ENCODE peak calls at places on chromosomes 11 and 22, in nine cellular contexts. V, Q, U, J, D, H, N, W and C are unnamed samples.

GRCh38 chr11:69394234-69394891 is 87.1 kb upstream of the LINC01488 start:
- DNase-seq in V (no peak), Q (peak; percentile 69), U (no peak), J (no peak), D (no peak), H (no peak), N (no peak), W (no peak), C (no peak)

GRCh38 chr11:27296406-27296994 is 66.5 kb downstream of the CCDC34 start:
- DNase-seq in V (peak; percentile 74), Q (peak; percentile 36), U (peak; percentile 27), J (peak; percentile 62), D (peak; percentile 77), H (peak; percentile 80), N (peak; percentile 46), W (peak; percentile 51), C (peak; percentile 75)

GRCh38 chr11:133982901-133983300 is 26.1 kb upstream of the IGSF9B start:
- DNase-seq in V (no peak), Q (no peak), U (no peak), J (no peak), D (no peak), H (no peak), N (no peak), W (no peak), C (no peak)

GRCh38 chr22:47595122-47595521 is 832.7 kb downstream of the TBC1D22A start:
- DNase-seq in V (no peak), Q (no peak), U (no peak), J (no peak), D (no peak), H (no peak), N (no peak), W (no peak), C (no peak)

GRCh38 chr22:49464024-49464423 is 363.6 kb downstream of the BRD1 start:
- DNase-seq in V (no peak), Q (no peak), U (no peak), J (no peak), D (no peak), H (no peak), N (no peak), W (no peak), C (no peak)

GRCh38 chr22:39532215-39533071 is at the start of gene RPS19BP1:
- DNase-seq in V (peak; percentile 98), Q (peak; percentile 86), U (peak; percentile 99), J (peak; percentile 99), D (peak; percentile 99), H (peak; percentile 100), N (peak; percentile 100), W (peak; percentile 100), C (peak; percentile 100)

GRCh38 chr22:50189849-50190181 is 4.1 kb downstream of the TRABD start:
- DNase-seq in V (peak; percentile 23), Q (no peak), U (no peak), J (no peak), D (no peak), H (no peak), N (peak; percentile 47), W (peak; percentile 57), C (no peak)

GRCh38 chr11:12430912-12431311 is 53.5 kb downstream of the PARVA start:
- DNase-seq in V (peak; percentile 75), Q (no peak), U (no peak), J (no peak), D (peak; percentile 94), H (no peak), N (no peak), W (no peak), C (peak; percentile 64)

GRCh38 chr11:122071680-122072321 is 44.2 kb downstream of the BLID start:
- DNase-seq in V (no peak), Q (no peak), U (no peak), J (peak; percentile 35), D (no peak), H (peak; percentile 12), N (no peak), W (no peak), C (no peak)

GRCh38 chr11:114440121-114440860 is 1.0 kb downstream of the REXO2 start:
- DNase-seq in V (peak; percentile 29), Q (peak; percentile 46), U (no peak), J (peak; percentile 16), D (peak; percentile 62), H (peak; percentile 22), N (peak; percentile 11), W (no peak), C (peak; percentile 42)

GRCh38 chr11:17013548-17014320 is 480 bp downstream of the PLEKHA7 start:
- DNase-seq in V (peak; percentile 36), Q (peak; percentile 64), U (no peak), J (peak; percentile 62), D (no peak), H (peak; percentile 58), N (no peak), W (peak; percentile 64), C (peak; percentile 67)

GRCh38 chr11:33151411-33151810 is 9.9 kb downstream of the CSTF3 start:
- DNase-seq in V (no peak), Q (no peak), U (no peak), J (no peak), D (no peak), H (no peak), N (no peak), W (no peak), C (no peak)

GRCh38 chr22:37639771-37640590 is 512 bp downstream of the SH3BP1 start:
- DNase-seq in V (no peak), Q (peak; percentile 77), U (no peak), J (peak; percentile 50), D (peak; percentile 32), H (peak; percentile 54), N (peak; percentile 53), W (no peak), C (no peak)

GRCh38 chr22:24096401-24097115 is 84.7 kb upstream of the SUSD2 start:
- DNase-seq in V (no peak), Q (no peak), U (no peak), J (no peak), D (no peak), H (no peak), N (no peak), W (no peak), C (no peak)

GRCh38 chr11:31236052-31236652 is 133.4 kb downstream of the DCDC1 start:
- DNase-seq in V (peak; percentile 42), Q (no peak), U (peak; percentile 8), J (no peak), D (peak; percentile 39), H (no peak), N (peak; percentile 8), W (peak; percentile 40), C (no peak)

GRCh38 chr11:14519692-14520085 is 497 bp downstream of the PSMA1 start:
- DNase-seq in V (peak; percentile 26), Q (no peak), U (no peak), J (no peak), D (peak; percentile 75), H (no peak), N (peak; percentile 16), W (no peak), C (no peak)

GRCh38 chr22:46620588-46621242 is 529 bp downstream of the GRAMD4 start:
- DNase-seq in V (no peak), Q (no peak), U (no peak), J (peak; percentile 0), D (no peak), H (peak; percentile 0), N (no peak), W (no peak), C (no peak)

GRCh38 chr11:10233581-10233980 is 60.4 kb downstream of the SBF2 start:
- DNase-seq in V (peak; percentile 57), Q (peak; percentile 8), U (peak; percentile 39), J (no peak), D (peak; percentile 85), H (no peak), N (no peak), W (no peak), C (peak; percentile 27)

GRCh38 chr22:39629851-39630250 is 59.3 kb downstream of the CACNA1I start:
- DNase-seq in V (no peak), Q (no peak), U (no peak), J (no peak), D (no peak), H (no peak), N (no peak), W (no peak), C (no peak)

GRCh38 chr11:9740202-9740881 is 76.5 kb downstream of the SWAP70 start:
- DNase-seq in V (peak; percentile 70), Q (no peak), U (no peak), J (no peak), D (no peak), H (no peak), N (no peak), W (no peak), C (peak; percentile 75)

GRCh38 chr22:48488149-48488551 is 1339.5 kb downstream of the BRD1 start:
- DNase-seq in V (no peak), Q (peak; percentile 23), U (no peak), J (peak; percentile 40), D (peak; percentile 15), H (no peak), N (peak; percentile 10), W (peak; percentile 16), C (peak; percentile 10)

GRCh38 chr11:17796154-17796553 is 61.6 kb downstream of the KCNC1 start:
- DNase-seq in V (no peak), Q (no peak), U (no peak), J (no peak), D (no peak), H (no peak), N (no peak), W (no peak), C (no peak)

GRCh38 chr11:91819195-91819594 is 405.4 kb upstream of the FAT3 start:
- DNase-seq in V (no peak), Q (no peak), U (no peak), J (no peak), D (no peak), H (no peak), N (no peak), W (no peak), C (no peak)
- H2AFZ ChIP-seq in V (no peak overlapping the region), Q (no peak overlapping the region), U (no peak overlapping the region), J (peak overlapping the region; percentile 85), D (no peak overlapping the region), H (no peak overlapping the region), N (no peak overlapping the region), W (no peak overlapping the region), C (no peak overlapping the region)

GRCh38 chr11:45658292-45658991 is 7.0 kb downstream of the CHST1 start:
- DNase-seq in V (no peak), Q (no peak), U (no peak), J (peak; percentile 66), D (peak; percentile 74), H (peak; percentile 90), N (no peak), W (no peak), C (peak; percentile 72)
- H3K4me3 ChIP-seq in V (no peak overlapping the region), Q (no peak overlapping the region), U (no peak overlapping the region), J (no peak overlapping the region), D (no peak overlapping the region), H (peak overlapping the region; percentile 32), N (no peak overlapping the region), W (no peak overlapping the region), C (no peak overlapping the region)

GRCh38 chr11:80855975-80856524 is 1415.2 kb upstream of the TENM4 start:
- DNase-seq in V (peak; percentile 72), Q (no peak), U (no peak), J (no peak), D (peak; percentile 61), H (no peak), N (no peak), W (no peak), C (no peak)
- TF ChIP-seq EZH2phosphoT487 in V (no peak), Q (no peak), U (no peak), J (no peak), D (no peak), H (no peak), N (no peak), W (no peak), C (no peak)

DNA sequence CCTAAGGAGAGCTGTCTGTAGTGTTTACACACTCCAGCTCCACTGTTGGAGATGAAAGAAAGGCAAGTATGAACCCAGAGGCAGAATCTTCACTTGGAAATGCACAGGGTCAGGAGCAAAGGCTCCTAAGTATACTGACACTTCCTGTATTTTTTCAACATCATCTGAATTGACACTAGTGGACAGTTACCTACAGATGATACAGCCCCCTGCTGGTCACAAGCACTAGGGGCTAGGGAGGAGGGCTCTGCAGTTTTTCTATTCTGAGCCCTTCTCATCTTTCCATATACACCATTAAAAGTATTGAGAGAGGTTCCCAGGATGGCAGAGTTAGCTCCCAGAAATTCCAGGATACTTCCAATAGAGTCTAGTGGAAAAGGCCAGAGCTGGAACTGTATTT is 290.3 kb upstream of the API5 start:
- DNase-seq in V (peak; percentile 15), Q (peak; percentile 41), U (no peak), J (peak; percentile 51), D (no peak), H (peak; percentile 33), N (peak; percentile 15), W (peak; percentile 13), C (peak; percentile 5)
- H2AFZ ChIP-seq in V (no peak overlapping the region), Q (no peak overlapping the region), U (no peak overlapping the region), J (peak overlapping the region; percentile 26), D (no peak overlapping the region), H (no peak overlapping the region), N (no peak overlapping the region), W (no peak overlapping the region), C (no peak overlapping the region)